ENCODE peak calls at places on chromosomes 12 and 14, in four cellular contexts. S is HepG2, R is GM12878, F is H1. J is an unnamed sample.
A peak's percentile ranks its signal among the peaks of the same experiment; 100 is the strongest.

GRCh38 chr12:5317556-5317955 is 114.4 kb upstream of the NTF3 start:
- DNase-seq in S (no peak), R (no peak), F (no peak), J (no peak)

GRCh38 chr12:104792570-104792969 is 165.5 kb downstream of the SLC41A2 start:
- DNase-seq in S (no peak), R (no peak), F (no peak), J (no peak)

GRCh38 chr12:4243098-4243795 is 30.3 kb upstream of the CCND2 start:
- DNase-seq in S (no peak), R (no peak), F (no peak), J (no peak)

GRCh38 chr14:74543771-74544170 is 50.2 kb downstream of the ISCA2 start:
- DNase-seq in S (no peak), R (no peak), F (no peak), J (no peak)

GRCh38 chr12:104985206-104985605 is 910 bp upstream of the NOPCHAP1 start:
- DNase-seq in S (peak; percentile 44), R (no peak), F (no peak), J (no peak)

GRCh38 chr14:42224053-42224888 is 617.6 kb downstream of the LRFN5 start:
- DNase-seq in S (peak; percentile 60), R (peak; percentile 5), F (peak; percentile 17), J (peak; percentile 51)

GRCh38 chr14:60233251-60233650 is 15.8 kb upstream of the PPM1A start:
- DNase-seq in S (peak; percentile 29), R (no peak), F (no peak), J (no peak)

GRCh38 chr12:15772405-15773018 is 16.7 kb downstream of the EPS8 start:
- DNase-seq in S (peak; percentile 19), R (no peak), F (no peak), J (no peak)

GRCh38 chr12:30725739-30726138 is 29.0 kb downstream of the CAPRIN2 start:
- DNase-seq in S (no peak), R (no peak), F (no peak), J (no peak)

GRCh38 chr12:104520242-104520900 is 63.6 kb downstream of the CHST11 start:
- DNase-seq in S (no peak), R (peak; percentile 75), F (no peak), J (no peak)

GRCh38 chr14:29264865-29265264 is 498.3 kb downstream of the FOXG1 start:
- DNase-seq in S (no peak), R (no peak), F (no peak), J (no peak)

GRCh38 chr12:18470251-18470650 is 208.9 kb downstream of the PIK3C2G start:
- DNase-seq in S (no peak), R (no peak), F (no peak), J (no peak)

DNA sequence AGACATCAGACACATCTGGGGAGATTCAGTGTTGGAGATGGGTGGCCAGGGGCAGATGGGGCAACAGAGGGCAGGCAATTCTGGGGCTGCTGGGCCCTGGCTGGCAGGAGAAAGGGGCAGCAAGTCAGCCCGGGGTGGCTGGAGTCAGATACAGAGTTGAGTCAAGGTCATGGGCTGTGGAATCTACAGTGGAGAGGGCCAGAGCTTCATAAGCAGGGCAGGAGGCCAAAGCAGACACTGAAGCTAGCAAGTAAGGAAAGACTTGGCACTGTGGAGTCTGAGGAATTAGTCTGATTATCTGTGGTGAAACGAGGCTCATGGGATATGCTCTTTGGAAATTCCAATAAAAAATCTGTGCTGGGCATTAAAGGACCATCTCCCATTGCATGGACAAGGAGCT is 95.5 kb downstream of the TMX1 start:
- DNase-seq in S (no peak), R (no peak), F (no peak), J (no peak)
- TF ChIP-seq SP1 in S (no peak), R (no peak), F (no peak), J (no peak)

GRCh38 chr12:42027537-42027936 is 117.1 kb downstream of the GXYLT1 start:
- DNase-seq in S (no peak), R (no peak), F (no peak), J (no peak)
- TF ChIP-seq SUZ12 in S (no peak), R (no peak), F (no peak), J (no peak)

GRCh38 chr14:70130498-70130897 is 58.3 kb downstream of the SLC8A3 start:
- DNase-seq in S (no peak), R (no peak), F (no peak), J (peak; percentile 31)
- TF ChIP-seq SP1 in S (no peak), R (no peak), F (no peak), J (no peak)

GRCh38 chr14:81392052-81392451 is 8.1 kb downstream of the STON2 start:
- DNase-seq in S (no peak), R (no peak), F (no peak), J (no peak)

GRCh38 chr14:81398196-81398891 is 1.8 kb downstream of the STON2 start:
- DNase-seq in S (no peak), R (no peak), F (no peak), J (no peak)

GRCh38 chr14:81394739-81395138 is 5.4 kb downstream of the STON2 start:
- DNase-seq in S (no peak), R (no peak), F (no peak), J (no peak)

GRCh38 chr14:81392976-81393643 is 7.0 kb downstream of the STON2 start:
- DNase-seq in S (no peak), R (no peak), F (no peak), J (no peak)

GRCh38 chr14:81396108-81396507 is 4.0 kb downstream of the STON2 start:
- DNase-seq in S (no peak), R (no peak), F (no peak), J (no peak)
- TF ChIP-seq SUZ12 in S (no peak), R (no peak), F (no peak), J (no peak)

GRCh38 chr12:94615284-94616216 is 34.8 kb downstream of the TMCC3 start:
- DNase-seq in S (peak; percentile 35), R (no peak), F (no peak), J (peak; percentile 19)
- TF ChIP-seq SP1 in S (no peak), R (no peak), F (no peak), J (no peak)

GRCh38 chr12:108637222-108637621 is 3.5 kb upstream of the SELPLG start:
- DNase-seq in S (no peak), R (no peak), F (no peak), J (no peak)

GRCh38 chr12:108633534-108634224 is at the start of gene SELPLG:
- DNase-seq in S (no peak), R (peak; percentile 99), F (no peak), J (no peak)

GRCh38 chr12:108635997-108636808 is 2.5 kb upstream of the SELPLG start:
- DNase-seq in S (no peak), R (no peak), F (no peak), J (no peak)

GRCh38 chr12:108634225-108634795 is 616 bp upstream of the SELPLG start:
- DNase-seq in S (no peak), R (no peak), F (no peak), J (no peak)

DNA sequence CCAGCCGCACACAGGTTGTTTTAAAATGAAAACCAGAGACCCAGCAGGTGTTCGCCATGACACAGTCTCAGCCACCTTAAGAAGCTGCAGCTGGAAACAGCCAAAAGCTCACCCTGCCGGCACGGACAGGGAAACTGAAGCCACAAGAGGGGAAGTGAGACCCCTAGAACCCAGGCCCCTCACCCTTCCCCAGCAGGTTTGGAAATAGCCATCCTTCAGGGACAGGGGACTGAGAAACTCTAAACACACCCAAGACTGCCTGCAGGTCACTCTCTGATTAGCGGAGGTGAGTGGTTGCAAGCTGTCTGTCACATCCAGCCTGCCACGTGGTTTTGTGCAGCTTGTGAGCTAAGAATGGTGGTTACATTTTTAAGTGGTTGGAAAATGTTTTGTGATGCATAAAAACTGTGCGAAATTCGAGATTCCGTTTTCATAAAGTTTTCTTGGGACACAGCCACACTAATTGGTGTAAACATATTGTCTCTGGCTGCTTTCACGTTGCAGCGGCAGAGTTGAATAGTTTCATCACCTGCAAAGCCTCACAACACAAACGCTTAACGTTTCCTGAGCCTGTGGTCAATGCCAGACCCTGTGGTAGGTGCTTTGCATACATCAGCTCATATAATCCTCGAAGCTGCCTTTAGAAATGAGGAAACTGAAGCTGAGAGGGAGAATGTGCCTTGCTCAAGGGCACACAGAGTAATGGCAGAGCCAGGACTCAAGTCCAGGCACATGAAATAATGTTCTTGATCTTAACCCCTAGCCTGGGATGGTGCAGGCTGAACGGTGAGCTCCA is 1.7 kb upstream of the SELPLG start:
- DNase-seq in S (no peak), R (peak; percentile 99), F (no peak), J (no peak)
- TF ChIP-seq SUZ12 in S (no peak), R (no peak), F (no peak), J (no peak)

DNA sequence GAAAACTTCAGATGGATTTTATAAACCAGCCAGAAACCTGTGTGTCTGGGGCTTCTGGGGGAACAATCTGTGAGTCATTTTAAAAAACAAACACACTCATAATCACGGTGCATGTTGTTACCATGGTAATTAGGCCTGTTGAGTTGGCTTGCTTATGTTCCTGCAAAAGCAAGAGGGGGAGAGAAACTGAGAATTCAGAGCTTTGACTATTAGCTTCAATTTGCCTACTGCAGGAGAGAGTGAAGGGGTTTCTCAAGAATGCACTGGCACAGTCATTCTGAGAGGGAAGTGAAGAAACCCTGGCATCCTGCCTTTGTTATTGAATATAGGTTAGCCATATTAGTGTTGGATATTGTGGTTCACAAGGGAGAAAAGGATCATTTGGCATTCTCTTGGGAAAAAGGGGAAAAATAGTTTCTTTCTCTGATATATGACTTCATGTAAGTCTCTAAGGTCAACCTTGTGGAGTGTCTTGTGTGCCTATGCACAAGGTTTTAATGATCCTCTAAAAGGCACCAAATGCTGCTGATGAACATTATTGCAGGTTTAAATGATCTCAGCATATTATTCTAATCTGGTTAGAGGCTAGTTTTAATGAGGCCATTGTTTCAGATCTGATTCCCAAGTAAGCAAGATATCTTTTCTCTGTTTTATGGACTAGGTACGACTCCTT is 12.9 kb downstream of the GNG2 start:
- DNase-seq in S (no peak), R (peak; percentile 94), F (no peak), J (no peak)
- TF ChIP-seq SP1 in S (no peak), R (no peak), F (no peak), J (no peak)

GRCh38 chr12:64609543-64610091 is 678 bp upstream of the RASSF3 start:
- DNase-seq in S (no peak), R (no peak), F (no peak), J (no peak)
- TF ChIP-seq SUZ12 in S (no peak), R (no peak), F (no peak), J (no peak)

GRCh38 chr12:130805635-130806034 is 33.4 kb downstream of the STX2 start:
- DNase-seq in S (no peak), R (no peak), F (no peak), J (no peak)

GRCh38 chr12:130804216-130804615 is 34.8 kb downstream of the STX2 start:
- DNase-seq in S (no peak), R (no peak), F (no peak), J (no peak)

GRCh38 chr12:130806574-130806973 is 32.5 kb downstream of the STX2 start:
- DNase-seq in S (no peak), R (no peak), F (no peak), J (no peak)

GRCh38 chr12:130800312-130800711 is 38.7 kb downstream of the STX2 start:
- DNase-seq in S (no peak), R (no peak), F (no peak), J (no peak)

DNA sequence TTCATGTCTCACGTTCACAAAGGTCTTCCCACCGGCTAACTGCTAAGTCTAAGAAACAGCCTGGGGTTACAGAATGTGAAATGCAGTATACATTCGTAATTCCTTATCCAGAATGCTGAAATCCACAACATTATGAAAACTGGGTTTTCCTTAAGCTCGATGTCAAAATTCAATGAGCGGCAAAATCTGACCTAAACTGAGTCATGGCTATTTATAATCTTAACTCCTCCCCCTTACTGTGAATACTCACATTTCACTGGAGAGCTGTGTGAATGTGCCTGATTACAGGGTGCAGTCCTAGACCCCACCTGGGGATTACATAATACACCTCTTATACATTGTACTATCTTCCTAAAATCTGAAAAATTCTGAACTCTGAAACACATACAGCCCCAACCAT is 35.3 kb downstream of the STX2 start:
- DNase-seq in S (no peak), R (no peak), F (no peak), J (no peak)
- TF ChIP-seq SP1 in S (no peak), R (no peak), F (no peak), J (no peak)